ENCODE peak calls at places on chromosomes 3 and 15, in four cellular contexts. M is coronary artery, Q is stomach, E is aorta. F is an unnamed sample.

GRCh38 chr15:31268911-31269784 is 57.5 kb upstream of the KLF13 start:
- DNase-seq in M (no peak), Q (peak; percentile 8), E (peak; percentile 17), F (no peak)

GRCh38 chr3:22269827-22270226 is 518.8 kb upstream of the ZNF385D start:
- DNase-seq in M (no peak), Q (no peak), E (peak; percentile 27), F (no peak)

GRCh38 chr3:13300546-13301294 is 119.4 kb downstream of the NUP210 start:
- DNase-seq in M (no peak), Q (no peak), E (no peak), F (no peak)

GRCh38 chr15:93801206-93801605 is 430.2 kb upstream of the MCTP2 start:
- DNase-seq in M (no peak), Q (no peak), E (no peak), F (no peak)

GRCh38 chr15:42088801-42089640 is 5.3 kb downstream of the PLA2G4D start:
- DNase-seq in M (peak; percentile 50), Q (peak; percentile 65), E (no peak), F (no peak)

GRCh38 chr3:30256474-30256873 is 349.9 kb upstream of the TGFBR2 start:
- DNase-seq in M (no peak), Q (no peak), E (no peak), F (no peak)

GRCh38 chr3:20104167-20104661 is 64.0 kb downstream of the KAT2B start:
- DNase-seq in M (no peak), Q (no peak), E (no peak), F (no peak)

GRCh38 chr3:72782521-72782920 is 65.7 kb downstream of the SHQ1 start:
- DNase-seq in M (no peak), Q (no peak), E (no peak), F (no peak)

GRCh38 chr15:60076582-60077263 is 72.6 kb downstream of the FOXB1 start:
- DNase-seq in M (no peak), Q (no peak), E (no peak), F (no peak)

GRCh38 chr3:33187368-33187634 is 31.3 kb downstream of the SUSD5 start:
- DNase-seq in M (no peak), Q (no peak), E (no peak), F (no peak)

GRCh38 chr3:42749753-42750231 is 23.3 kb downstream of the CCDC13 start:
- DNase-seq in M (peak; percentile 75), Q (peak; percentile 26), E (no peak), F (no peak)

GRCh38 chr3:34001990-34002389 is 203.6 kb downstream of the PDCD6IP start:
- DNase-seq in M (no peak), Q (no peak), E (no peak), F (no peak)

GRCh38 chr15:100778831-100779288 is 100.8 kb upstream of the ALDH1A3 start:
- DNase-seq in M (peak; percentile 58), Q (no peak), E (no peak), F (no peak)

GRCh38 chr3:184648726-184649125 is 63.1 kb downstream of the MAGEF1 start:
- DNase-seq in M (no peak), Q (no peak), E (no peak), F (no peak)

GRCh38 chr3:23075478-23075877 is 127.6 kb upstream of the UBE2E2 start:
- DNase-seq in M (no peak), Q (no peak), E (no peak), F (no peak)

GRCh38 chr3:25453521-25454410 is 25.7 kb downstream of the RARB start:
- DNase-seq in M (no peak), Q (no peak), E (no peak), F (no peak)

GRCh38 chr3:170839518-170840100 is 30.4 kb downstream of the RPL22L1 start:
- DNase-seq in M (no peak), Q (no peak), E (no peak), F (no peak)

GRCh38 chr3:31377045-31377642 is 155.6 kb upstream of the STT3B start:
- DNase-seq in M (no peak), Q (peak; percentile 32), E (no peak), F (no peak)

GRCh38 chr3:157204431-157204830 is 44.5 kb upstream of the CCNL1 start:
- DNase-seq in M (no peak), Q (no peak), E (no peak), F (no peak)

GRCh38 chr3:28726840-28727239 is 378.2 kb upstream of the AZI2 start:
- DNase-seq in M (no peak), Q (peak; percentile 54), E (peak; percentile 58), F (peak; percentile 83)

GRCh38 chr3:81152156-81152555 is 609.3 kb downstream of the GBE1 start:
- DNase-seq in M (no peak), Q (no peak), E (no peak), F (no peak)

GRCh38 chr15:88950600-88951160 is 37.5 kb upstream of the MFGE8 start:
- DNase-seq in M (no peak), Q (no peak), E (no peak), F (no peak)

GRCh38 chr3:110894574-110894973 is 177.0 kb upstream of the NECTIN3 start:
- DNase-seq in M (no peak), Q (no peak), E (no peak), F (no peak)

GRCh38 chr15:69305204-69305931 is 6.7 kb downstream of the PAQR5 start:
- DNase-seq in M (no peak), Q (no peak), E (peak; percentile 55), F (peak; percentile 45)

GRCh38 chr15:59591372-59591771 is 20.2 kb upstream of the GCNT3 start:
- DNase-seq in M (no peak), Q (no peak), E (no peak), F (no peak)

GRCh38 chr3:12286927-12287726 is 1.7 kb upstream of the PPARG start:
- DNase-seq in M (no peak), Q (peak; percentile 49), E (peak; percentile 55), F (peak; percentile 69)

GRCh38 chr3:48125026-48125704 is 63.1 kb downstream of the CDC25A start:
- DNase-seq in M (no peak), Q (no peak), E (peak; percentile 67), F (no peak)

GRCh38 chr3:50675179-50676030 is 678 bp downstream of the DOCK3 start:
- DNase-seq in M (no peak), Q (no peak), E (peak; percentile 50), F (peak; percentile 36)

GRCh38 chr3:176579741-176580185 is 617.5 kb downstream of the TBL1XR1 start:
- DNase-seq in M (no peak), Q (no peak), E (no peak), F (no peak)

GRCh38 chr3:171965088-171965712 is 74.2 kb upstream of the FNDC3B start:
- DNase-seq in M (no peak), Q (no peak), E (no peak), F (no peak)

GRCh38 chr3:170364965-170365364 is 7.5 kb downstream of the SKIL start:
- DNase-seq in M (no peak), Q (no peak), E (no peak), F (no peak)

GRCh38 chr3:108024146-108024836 is 66.5 kb downstream of the CD47 start:
- DNase-seq in M (no peak), Q (no peak), E (no peak), F (no peak)

GRCh38 chr3:194587438-194587931 is 45.7 kb downstream of the TMEM44 start:
- DNase-seq in M (peak; percentile 86), Q (no peak), E (peak; percentile 89), F (peak; percentile 92)

GRCh38 chr3:113261996-113262665 is 50.8 kb downstream of the BOC start:
- DNase-seq in M (no peak), Q (no peak), E (no peak), F (peak; percentile 75)
- H3K27ac ChIP-seq in M (peak overlapping the region; percentile 47), Q (peak overlapping the region; percentile 48), E (no peak overlapping the region), F (no peak overlapping the region)

GRCh38 chr15:85494035-85494793 is 113.8 kb downstream of the AKAP13 start:
- DNase-seq in M (no peak), Q (no peak), E (no peak), F (no peak)
- H3K27ac ChIP-seq in M (peak overlapping the region; percentile 8), Q (no peak overlapping the region), E (no peak overlapping the region), F (peak overlapping the region; percentile 59)

GRCh38 chr3:128174645-128175590 is 21.6 kb downstream of the EEFSEC start:
- DNase-seq in M (no peak), Q (no peak), E (no peak), F (no peak)
- H3K27ac ChIP-seq in M (no peak overlapping the region), Q (no peak overlapping the region), E (no peak overlapping the region), F (no peak overlapping the region)

DNA sequence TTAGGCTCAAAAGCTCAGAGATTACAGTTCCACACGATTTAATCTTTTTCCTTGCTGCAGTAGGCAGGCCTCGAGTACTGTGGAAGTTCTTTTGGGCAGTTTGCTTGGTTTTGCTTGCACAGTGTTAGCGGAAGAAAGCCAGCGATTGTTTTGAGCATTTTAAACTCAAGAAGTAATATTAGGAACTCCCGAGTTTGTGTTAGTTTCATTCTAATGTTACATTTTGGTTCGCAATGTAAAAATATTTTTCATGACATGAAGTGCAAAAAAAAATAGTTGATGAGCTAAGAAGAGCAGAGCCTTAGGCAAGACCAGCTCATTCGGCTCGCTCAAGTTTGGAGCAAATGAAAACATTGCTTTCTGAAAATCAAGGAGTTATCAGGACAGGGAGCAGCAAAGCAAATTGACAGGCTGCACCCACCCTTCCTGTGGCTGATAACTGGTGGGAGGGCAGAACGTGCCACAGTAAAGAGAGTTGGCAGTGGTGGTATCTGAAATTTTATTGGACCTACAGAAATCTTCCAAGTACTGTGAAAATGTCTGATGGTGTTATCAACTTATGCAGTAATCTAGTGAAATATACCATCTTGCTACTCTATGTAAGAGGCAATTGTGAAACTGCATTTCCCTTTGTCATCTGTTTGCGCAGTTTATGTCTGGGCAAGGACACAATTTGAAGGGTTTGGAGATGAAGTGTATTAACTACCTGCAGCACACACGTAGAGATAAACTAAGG is 1.4 kb downstream of the PLCL2 start:
- DNase-seq in M (no peak), Q (no peak), E (no peak), F (no peak)
- H3K27ac ChIP-seq in M (peak overlapping the region; percentile 88), Q (peak overlapping the region; percentile 91), E (no peak overlapping the region), F (peak overlapping the region; percentile 89)

GRCh38 chr3:93843981-93844380 is 129.7 kb downstream of the PROS1 start:
- DNase-seq in M (no peak), Q (no peak), E (no peak), F (no peak)
- H3K27ac ChIP-seq in M (no peak overlapping the region), Q (no peak overlapping the region), E (no peak overlapping the region), F (no peak overlapping the region)

DNA sequence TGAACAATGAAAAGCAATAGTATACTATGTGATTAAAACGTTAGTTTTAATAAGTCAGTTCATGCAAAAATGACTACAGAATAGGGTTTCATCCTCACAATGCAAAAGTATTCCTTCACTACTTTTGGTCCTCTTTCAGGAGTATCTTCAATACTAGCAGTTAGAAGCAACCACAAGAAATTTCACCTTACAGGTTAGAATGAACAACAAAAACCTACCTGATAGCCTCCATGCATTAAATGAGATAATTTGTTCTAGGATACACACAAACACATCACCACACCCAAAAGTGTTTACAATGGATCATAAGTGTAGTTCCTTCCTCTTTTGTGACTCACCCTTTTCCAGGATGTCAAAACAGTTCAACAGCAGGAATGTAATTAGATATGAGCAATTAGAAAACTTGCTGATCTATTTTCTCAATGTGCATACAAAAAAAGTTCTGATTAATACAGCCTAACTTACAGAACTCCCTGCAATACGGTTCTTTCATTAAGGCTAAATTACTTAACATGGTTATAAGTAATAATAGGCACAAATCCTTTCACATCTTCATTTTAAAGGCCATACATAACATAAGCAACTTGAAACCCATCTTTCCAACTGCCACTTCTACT is 21.6 kb downstream of the UACA start:
- DNase-seq in M (no peak), Q (no peak), E (no peak), F (no peak)
- H3K27ac ChIP-seq in M (peak overlapping the region; percentile 86), Q (peak overlapping the region; percentile 79), E (no peak overlapping the region), F (no peak overlapping the region)

GRCh38 chr3:119628390-119628789 is 30.7 kb downstream of the PLA1A start:
- DNase-seq in M (no peak), Q (no peak), E (no peak), F (no peak)
- H3K27ac ChIP-seq in M (peak overlapping the region; percentile 86), Q (peak overlapping the region; percentile 24), E (peak overlapping the region; percentile 42), F (peak overlapping the region; percentile 42)

F was measured in right cardiac atrium.